ENCODE peak calls at places on chromosomes 6 and 20, in six cellular contexts. F, U, R, Z, X and N are unnamed samples.

GRCh38 chr20:35405775-35406174 is 6.0 kb downstream of the UQCC1 start:
- DNase-seq in F (no peak), U (no peak), R (no peak), Z (no peak), X (no peak), N (no peak)

GRCh38 chr6:22025468-22026159 is 271.2 kb downstream of the PRL start:
- DNase-seq in F (no peak), U (no peak), R (no peak), Z (peak; percentile 98), X (no peak), N (peak; percentile 57)

GRCh38 chr6:149750136-149750609 is 632 bp downstream of the PCMT1 start:
- DNase-seq in F (peak; percentile 38), U (peak; percentile 80), R (peak; percentile 72), Z (peak; percentile 38), X (peak; percentile 49), N (peak; percentile 30)

GRCh38 chr6:147903931-147904330 is 395.4 kb downstream of the SAMD5 start:
- DNase-seq in F (no peak), U (no peak), R (no peak), Z (no peak), X (no peak), N (peak; percentile 20)

GRCh38 chr6:154179443-154179842 is 140.4 kb downstream of the OPRM1 start:
- DNase-seq in F (no peak), U (no peak), R (no peak), Z (no peak), X (no peak), N (no peak)

GRCh38 chr6:3750324-3751018 is 1.0 kb downstream of the PXDC1 start:
- DNase-seq in F (peak; percentile 88), U (peak; percentile 62), R (peak; percentile 89), Z (peak; percentile 76), X (peak; percentile 89), N (peak; percentile 93)

GRCh38 chr6:16901777-16902176 is 140.5 kb upstream of the ATXN1 start:
- DNase-seq in F (peak; percentile 78), U (no peak), R (peak; percentile 66), Z (peak; percentile 88), X (peak; percentile 52), N (peak; percentile 80)

GRCh38 chr20:8616792-8617191 is 452.1 kb upstream of the PLCB4 start:
- DNase-seq in F (no peak), U (no peak), R (no peak), Z (peak; percentile 68), X (no peak), N (peak; percentile 22)

GRCh38 chr6:157667211-157668033 is 155.6 kb upstream of the SNX9 start:
- DNase-seq in F (peak; percentile 28), U (peak; percentile 58), R (peak; percentile 78), Z (peak; percentile 78), X (no peak), N (peak; percentile 53)

GRCh38 chr20:62618622-62619529 is 23.4 kb upstream of the SLCO4A1 start:
- DNase-seq in F (no peak), U (no peak), R (no peak), Z (no peak), X (no peak), N (no peak)

GRCh38 chr6:20203561-20204528 is 8.4 kb downstream of the MBOAT1 start:
- DNase-seq in F (no peak), U (no peak), R (no peak), Z (no peak), X (no peak), N (no peak)

GRCh38 chr20:45902199-45902701 is 9.7 kb downstream of the PLTP start:
- DNase-seq in F (no peak), U (no peak), R (no peak), Z (no peak), X (no peak), N (no peak)

GRCh38 chr20:10219452-10219791 is 792 bp downstream of the SNAP25 start:
- DNase-seq in F (peak; percentile 44), U (no peak), R (peak; percentile 84), Z (peak; percentile 63), X (peak; percentile 66), N (peak; percentile 68)

GRCh38 chr6:6006428-6007310 is at the start of gene NRN1:
- DNase-seq in F (no peak), U (no peak), R (no peak), Z (no peak), X (no peak), N (no peak)

GRCh38 chr6:38567436-38567835 is 72.3 kb downstream of the BTBD9 start:
- DNase-seq in F (peak; percentile 21), U (no peak), R (peak; percentile 64), Z (peak; percentile 90), X (peak; percentile 76), N (peak; percentile 91)

GRCh38 chr6:159828074-159828473 is 28.0 kb downstream of the PNLDC1 start:
- DNase-seq in F (no peak), U (no peak), R (no peak), Z (no peak), X (no peak), N (no peak)

GRCh38 chr20:7392551-7392950 is 547.7 kb downstream of the HAO1 start:
- DNase-seq in F (no peak), U (no peak), R (no peak), Z (peak; percentile 46), X (no peak), N (peak; percentile 19)

GRCh38 chr6:137860394-137861005 is 6.6 kb upstream of the TNFAIP3 start:
- DNase-seq in F (no peak), U (no peak), R (no peak), Z (no peak), X (no peak), N (no peak)

GRCh38 chr20:10935658-10936057 is 261.9 kb upstream of the JAG1 start:
- DNase-seq in F (no peak), U (no peak), R (peak; percentile 72), Z (peak; percentile 42), X (no peak), N (no peak)

GRCh38 chr20:2967841-2968240 is 75.6 kb upstream of the GNRH2 start:
- DNase-seq in F (no peak), U (no peak), R (no peak), Z (no peak), X (no peak), N (no peak)

GRCh38 chr6:7542878-7543394 is 1.5 kb downstream of the DSP start:
- DNase-seq in F (peak; percentile 77), U (peak; percentile 93), R (no peak), Z (peak; percentile 47), X (peak; percentile 50), N (peak; percentile 53)

GRCh38 chr6:39772559-39773283 is 19.5 kb upstream of the DAAM2 start:
- DNase-seq in F (no peak), U (no peak), R (no peak), Z (no peak), X (no peak), N (peak; percentile 30)

GRCh38 chr6:151108548-151108947 is 131.2 kb upstream of the AKAP12 start:
- DNase-seq in F (no peak), U (no peak), R (no peak), Z (no peak), X (no peak), N (no peak)

GRCh38 chr20:14860410-14860814 is 523.0 kb upstream of the FLRT3 start:
- DNase-seq in F (no peak), U (peak; percentile 16), R (no peak), Z (no peak), X (no peak), N (no peak)
- H3K4me3 ChIP-seq in F (no peak overlapping the region), U (no peak overlapping the region), R (no peak overlapping the region), Z (no peak overlapping the region), X (no peak overlapping the region), N (no peak overlapping the region)

GRCh38 chr6:161354241-161354840 is 80.5 kb upstream of the AGPAT4 start:
- DNase-seq in F (no peak), U (no peak), R (no peak), Z (no peak), X (no peak), N (no peak)

GRCh38 chr6:161351855-161352254 is 78.0 kb upstream of the AGPAT4 start:
- DNase-seq in F (no peak), U (no peak), R (no peak), Z (no peak), X (no peak), N (no peak)

GRCh38 chr6:161355731-161356130 is 81.9 kb upstream of the AGPAT4 start:
- DNase-seq in F (no peak), U (no peak), R (no peak), Z (no peak), X (no peak), N (no peak)

GRCh38 chr6:161354956-161355355 is 81.1 kb upstream of the AGPAT4 start:
- DNase-seq in F (no peak), U (no peak), R (no peak), Z (no peak), X (no peak), N (no peak)

DNA sequence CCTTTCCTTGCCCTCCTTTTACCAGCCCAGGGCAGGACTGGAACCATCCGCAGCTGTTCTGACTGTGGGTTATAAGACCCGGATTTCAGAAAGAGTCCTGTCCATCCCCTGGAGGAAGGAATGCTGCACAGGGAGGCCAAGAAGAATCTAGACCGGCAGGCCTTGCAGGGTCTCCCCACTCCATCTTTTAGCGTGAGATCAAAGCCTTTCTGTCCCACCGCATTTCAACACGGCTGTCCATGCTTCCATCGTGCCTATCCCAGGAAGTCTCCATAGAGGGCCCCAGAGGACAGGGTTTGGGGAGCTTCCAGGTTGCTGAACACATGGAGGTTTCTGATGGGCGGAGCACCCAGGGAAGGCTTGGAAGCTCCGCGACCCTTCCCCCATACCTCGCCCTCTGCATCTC is 79.3 kb upstream of the AGPAT4 start:
- DNase-seq in F (no peak), U (peak; percentile 46), R (no peak), Z (peak; percentile 16), X (no peak), N (no peak)
- TF ChIP-seq CTCF in F (no peak), U (peak; percentile 61), R (no peak), Z (peak; percentile 17), X (no peak), N (no peak)

GRCh38 chr6:75291744-75292143 is 7.2 kb upstream of the TMEM30A start:
- DNase-seq in F (no peak), U (no peak), R (no peak), Z (no peak), X (no peak), N (no peak)
- H3K4me3 ChIP-seq in F (no peak overlapping the region), U (no peak overlapping the region), R (no peak overlapping the region), Z (no peak overlapping the region), X (no peak overlapping the region), N (no peak overlapping the region)

GRCh38 chr20:13995086-13995665 is at the start of gene MACROD2:
- DNase-seq in F (peak; percentile 90), U (peak; percentile 49), R (peak; percentile 92), Z (peak; percentile 73), X (peak; percentile 90), N (peak; percentile 83)
- TF ChIP-seq CTCF in F (no peak), U (no peak), R (no peak), Z (no peak), X (no peak), N (no peak)